ENCODE peak calls at places on chromosomes 4 and X, in nine cellular contexts. One of them, this sample, is unnamed.

GRCh38 chr4:1564535-1565375 is 119.4 kb downstream of the FAM53A start:
- DNase-seq in fibroblast of lung: no peak
- DNase-seq in OCI-LY7: no peak
- DNase-seq in stimulated activated CD4-positive, alpha-beta T cell treated with anti-CD3 and anti-CD28 coated beads, Interleukin-2, amount 100 ng/mL, for 24 hours: no peak
- DNase-seq in putamen: no peak
- DNase-seq in spleen: peak
- DNase-seq in RCC 7860: no peak
- DNase-seq in GM23248: no peak
- DNase-seq in activated CD8-positive, alpha-beta memory T cell treated with anti-CD3 and anti-CD28 coated beads, Interleukin-2, amount 50 U/mL, for 4 hours: no peak
- DNase-seq in this sample: no peak

GRCh38 chr4:114890773-114891172 is 222.6 kb downstream of the NDST4 start:
- DNase-seq in RCC 7860: no peak
- DNase-seq in OCI-LY7: no peak
- DNase-seq in putamen: no peak
- DNase-seq in fibroblast of lung: no peak
- DNase-seq in GM23248: no peak
- DNase-seq in activated CD8-positive, alpha-beta memory T cell treated with anti-CD3 and anti-CD28 coated beads, Interleukin-2, amount 50 U/mL, for 4 hours: no peak
- DNase-seq in stimulated activated CD4-positive, alpha-beta T cell treated with anti-CD3 and anti-CD28 coated beads, Interleukin-2, amount 100 ng/mL, for 24 hours: no peak
- DNase-seq in spleen: no peak
- DNase-seq in this sample: no peak

GRCh38 chr4:140706276-140706625 is 49.9 kb downstream of the TBC1D9 start:
- DNase-seq in putamen: no peak
- DNase-seq in OCI-LY7: no peak
- DNase-seq in fibroblast of lung: no peak
- DNase-seq in spleen: no peak
- DNase-seq in GM23248: no peak
- DNase-seq in stimulated activated CD4-positive, alpha-beta T cell treated with anti-CD3 and anti-CD28 coated beads, Interleukin-2, amount 100 ng/mL, for 24 hours: no peak
- DNase-seq in RCC 7860: no peak
- DNase-seq in activated CD8-positive, alpha-beta memory T cell treated with anti-CD3 and anti-CD28 coated beads, Interleukin-2, amount 50 U/mL, for 4 hours: no peak
- DNase-seq in this sample: no peak

GRCh38 chr4:5192271-5192670 is 141.0 kb downstream of the STK32B start:
- DNase-seq in GM23248: no peak
- DNase-seq in OCI-LY7: no peak
- DNase-seq in activated CD8-positive, alpha-beta memory T cell treated with anti-CD3 and anti-CD28 coated beads, Interleukin-2, amount 50 U/mL, for 4 hours: no peak
- DNase-seq in putamen: no peak
- DNase-seq in spleen: no peak
- DNase-seq in RCC 7860: no peak
- DNase-seq in fibroblast of lung: no peak
- DNase-seq in stimulated activated CD4-positive, alpha-beta T cell treated with anti-CD3 and anti-CD28 coated beads, Interleukin-2, amount 100 ng/mL, for 24 hours: no peak
- DNase-seq in this sample: no peak

GRCh38 chr4:74583066-74583700 is 138.2 kb downstream of the AREG start:
- DNase-seq in fibroblast of lung: peak
- DNase-seq in GM23248: peak
- DNase-seq in putamen: no peak
- DNase-seq in activated CD8-positive, alpha-beta memory T cell treated with anti-CD3 and anti-CD28 coated beads, Interleukin-2, amount 50 U/mL, for 4 hours: no peak
- DNase-seq in spleen: no peak
- DNase-seq in RCC 7860: no peak
- DNase-seq in stimulated activated CD4-positive, alpha-beta T cell treated with anti-CD3 and anti-CD28 coated beads, Interleukin-2, amount 100 ng/mL, for 24 hours: no peak
- DNase-seq in OCI-LY7: no peak
- DNase-seq in this sample: no peak

GRCh38 chrX:74603040-74603439 is 11.4 kb downstream of the RLIM start:
- DNase-seq in putamen: no peak
- DNase-seq in OCI-LY7: no peak
- DNase-seq in RCC 7860: no peak
- DNase-seq in GM23248: no peak
- DNase-seq in activated CD8-positive, alpha-beta memory T cell treated with anti-CD3 and anti-CD28 coated beads, Interleukin-2, amount 50 U/mL, for 4 hours: no peak
- DNase-seq in stimulated activated CD4-positive, alpha-beta T cell treated with anti-CD3 and anti-CD28 coated beads, Interleukin-2, amount 100 ng/mL, for 24 hours: no peak
- DNase-seq in fibroblast of lung: no peak
- DNase-seq in spleen: no peak
- DNase-seq in this sample: no peak

GRCh38 chrX:47707031-47707780 is 48.2 kb upstream of the UXT start:
- DNase-seq in spleen: no peak
- DNase-seq in activated CD8-positive, alpha-beta memory T cell treated with anti-CD3 and anti-CD28 coated beads, Interleukin-2, amount 50 U/mL, for 4 hours: no peak
- DNase-seq in putamen: no peak
- DNase-seq in RCC 7860: no peak
- DNase-seq in GM23248: peak
- DNase-seq in stimulated activated CD4-positive, alpha-beta T cell treated with anti-CD3 and anti-CD28 coated beads, Interleukin-2, amount 100 ng/mL, for 24 hours: no peak
- DNase-seq in OCI-LY7: no peak
- DNase-seq in fibroblast of lung: no peak
- DNase-seq in this sample: no peak

GRCh38 chrX:43474321-43474720 is 181.8 kb upstream of the MAOA start:
- DNase-seq in RCC 7860: peak
- DNase-seq in activated CD8-positive, alpha-beta memory T cell treated with anti-CD3 and anti-CD28 coated beads, Interleukin-2, amount 50 U/mL, for 4 hours: no peak
- DNase-seq in spleen: no peak
- DNase-seq in fibroblast of lung: no peak
- DNase-seq in GM23248: no peak
- DNase-seq in putamen: no peak
- DNase-seq in OCI-LY7: no peak
- DNase-seq in stimulated activated CD4-positive, alpha-beta T cell treated with anti-CD3 and anti-CD28 coated beads, Interleukin-2, amount 100 ng/mL, for 24 hours: no peak
- DNase-seq in this sample: no peak

GRCh38 chr4:56641494-56642051 is 39.5 kb downstream of the HOPX start:
- DNase-seq in putamen: peak
- DNase-seq in activated CD8-positive, alpha-beta memory T cell treated with anti-CD3 and anti-CD28 coated beads, Interleukin-2, amount 50 U/mL, for 4 hours: no peak
- DNase-seq in OCI-LY7: no peak
- DNase-seq in fibroblast of lung: peak
- DNase-seq in GM23248: peak
- DNase-seq in stimulated activated CD4-positive, alpha-beta T cell treated with anti-CD3 and anti-CD28 coated beads, Interleukin-2, amount 100 ng/mL, for 24 hours: no peak
- DNase-seq in spleen: no peak
- DNase-seq in RCC 7860: peak
- DNase-seq in this sample: peak

GRCh38 chr4:13777341-13777740 is 149.8 kb upstream of the BOD1L1 start:
- DNase-seq in RCC 7860: no peak
- DNase-seq in stimulated activated CD4-positive, alpha-beta T cell treated with anti-CD3 and anti-CD28 coated beads, Interleukin-2, amount 100 ng/mL, for 24 hours: no peak
- DNase-seq in GM23248: no peak
- DNase-seq in spleen: no peak
- DNase-seq in fibroblast of lung: no peak
- DNase-seq in putamen: no peak
- DNase-seq in activated CD8-positive, alpha-beta memory T cell treated with anti-CD3 and anti-CD28 coated beads, Interleukin-2, amount 50 U/mL, for 4 hours: no peak
- DNase-seq in OCI-LY7: no peak
- DNase-seq in this sample: no peak

GRCh38 chrX:38006283-38006682 is at the start of gene SYTL5:
- DNase-seq in OCI-LY7: no peak
- DNase-seq in activated CD8-positive, alpha-beta memory T cell treated with anti-CD3 and anti-CD28 coated beads, Interleukin-2, amount 50 U/mL, for 4 hours: no peak
- DNase-seq in fibroblast of lung: peak
- DNase-seq in spleen: no peak
- DNase-seq in RCC 7860: no peak
- DNase-seq in stimulated activated CD4-positive, alpha-beta T cell treated with anti-CD3 and anti-CD28 coated beads, Interleukin-2, amount 100 ng/mL, for 24 hours: no peak
- DNase-seq in putamen: no peak
- DNase-seq in GM23248: no peak
- DNase-seq in this sample: no peak

GRCh38 chrX:118974088-118974907 is at the start of gene LONRF3:
- DNase-seq in fibroblast of lung: peak
- DNase-seq in stimulated activated CD4-positive, alpha-beta T cell treated with anti-CD3 and anti-CD28 coated beads, Interleukin-2, amount 100 ng/mL, for 24 hours: peak
- DNase-seq in RCC 7860: no peak
- DNase-seq in GM23248: peak
- DNase-seq in OCI-LY7: peak
- DNase-seq in putamen: peak
- DNase-seq in activated CD8-positive, alpha-beta memory T cell treated with anti-CD3 and anti-CD28 coated beads, Interleukin-2, amount 50 U/mL, for 4 hours: peak
- DNase-seq in spleen: peak
- DNase-seq in this sample: no peak

GRCh38 chr4:2288051-2288541 is 26.2 kb upstream of the MXD4 start:
- DNase-seq in activated CD8-positive, alpha-beta memory T cell treated with anti-CD3 and anti-CD28 coated beads, Interleukin-2, amount 50 U/mL, for 4 hours: peak
- DNase-seq in spleen: peak
- DNase-seq in RCC 7860: no peak
- DNase-seq in putamen: no peak
- DNase-seq in fibroblast of lung: no peak
- DNase-seq in OCI-LY7: no peak
- DNase-seq in GM23248: no peak
- DNase-seq in stimulated activated CD4-positive, alpha-beta T cell treated with anti-CD3 and anti-CD28 coated beads, Interleukin-2, amount 100 ng/mL, for 24 hours: no peak
- DNase-seq in this sample: no peak

GRCh38 chrX:39725928-39726619 is 371.7 kb downstream of the BCOR start:
- DNase-seq in activated CD8-positive, alpha-beta memory T cell treated with anti-CD3 and anti-CD28 coated beads, Interleukin-2, amount 50 U/mL, for 4 hours: no peak
- DNase-seq in fibroblast of lung: peak
- DNase-seq in OCI-LY7: no peak
- DNase-seq in GM23248: peak
- DNase-seq in spleen: no peak
- DNase-seq in stimulated activated CD4-positive, alpha-beta T cell treated with anti-CD3 and anti-CD28 coated beads, Interleukin-2, amount 100 ng/mL, for 24 hours: no peak
- DNase-seq in RCC 7860: peak
- DNase-seq in putamen: no peak
- DNase-seq in this sample: no peak

GRCh38 chrX:123884809-123885408 is 25.1 kb downstream of the XIAP start:
- DNase-seq in putamen: no peak
- DNase-seq in GM23248: peak
- DNase-seq in stimulated activated CD4-positive, alpha-beta T cell treated with anti-CD3 and anti-CD28 coated beads, Interleukin-2, amount 100 ng/mL, for 24 hours: no peak
- DNase-seq in activated CD8-positive, alpha-beta memory T cell treated with anti-CD3 and anti-CD28 coated beads, Interleukin-2, amount 50 U/mL, for 4 hours: peak
- DNase-seq in RCC 7860: peak
- DNase-seq in spleen: no peak
- DNase-seq in OCI-LY7: peak
- DNase-seq in fibroblast of lung: peak
- DNase-seq in this sample: no peak

GRCh38 chr4:81491943-81492342 is 20.2 kb upstream of the RASGEF1B start:
- DNase-seq in GM23248: no peak
- DNase-seq in putamen: no peak
- DNase-seq in RCC 7860: peak
- DNase-seq in fibroblast of lung: no peak
- DNase-seq in spleen: no peak
- DNase-seq in activated CD8-positive, alpha-beta memory T cell treated with anti-CD3 and anti-CD28 coated beads, Interleukin-2, amount 50 U/mL, for 4 hours: no peak
- DNase-seq in OCI-LY7: peak
- DNase-seq in stimulated activated CD4-positive, alpha-beta T cell treated with anti-CD3 and anti-CD28 coated beads, Interleukin-2, amount 100 ng/mL, for 24 hours: no peak
- DNase-seq in this sample: no peak

GRCh38 chr4:122827258-122827887 is 742 bp downstream of the FGF2 start:
- DNase-seq in spleen: peak
- DNase-seq in fibroblast of lung: peak
- DNase-seq in RCC 7860: peak
- DNase-seq in activated CD8-positive, alpha-beta memory T cell treated with anti-CD3 and anti-CD28 coated beads, Interleukin-2, amount 50 U/mL, for 4 hours: no peak
- DNase-seq in OCI-LY7: peak
- DNase-seq in GM23248: peak
- DNase-seq in putamen: no peak
- DNase-seq in stimulated activated CD4-positive, alpha-beta T cell treated with anti-CD3 and anti-CD28 coated beads, Interleukin-2, amount 100 ng/mL, for 24 hours: peak
- DNase-seq in this sample: no peak

GRCh38 chrX:43688586-43688985 is 32.5 kb downstream of the MAOA start:
- DNase-seq in stimulated activated CD4-positive, alpha-beta T cell treated with anti-CD3 and anti-CD28 coated beads, Interleukin-2, amount 100 ng/mL, for 24 hours: no peak
- DNase-seq in spleen: no peak
- DNase-seq in OCI-LY7: no peak
- DNase-seq in activated CD8-positive, alpha-beta memory T cell treated with anti-CD3 and anti-CD28 coated beads, Interleukin-2, amount 50 U/mL, for 4 hours: no peak
- DNase-seq in RCC 7860: no peak
- DNase-seq in fibroblast of lung: no peak
- DNase-seq in GM23248: no peak
- DNase-seq in putamen: no peak
- DNase-seq in this sample: no peak

GRCh38 chrX:36963069-36963808 is 44.9 kb upstream of the FAM47C start:
- DNase-seq in spleen: no peak
- DNase-seq in stimulated activated CD4-positive, alpha-beta T cell treated with anti-CD3 and anti-CD28 coated beads, Interleukin-2, amount 100 ng/mL, for 24 hours: no peak
- DNase-seq in activated CD8-positive, alpha-beta memory T cell treated with anti-CD3 and anti-CD28 coated beads, Interleukin-2, amount 50 U/mL, for 4 hours: no peak
- DNase-seq in OCI-LY7: no peak
- DNase-seq in RCC 7860: no peak
- DNase-seq in fibroblast of lung: no peak
- DNase-seq in putamen: no peak
- DNase-seq in GM23248: no peak
- DNase-seq in this sample: no peak

GRCh38 chr4:104064650-104065577 is 345.1 kb upstream of the TACR3 start:
- DNase-seq in putamen: peak
- DNase-seq in OCI-LY7: peak
- DNase-seq in spleen: no peak
- DNase-seq in fibroblast of lung: peak
- DNase-seq in activated CD8-positive, alpha-beta memory T cell treated with anti-CD3 and anti-CD28 coated beads, Interleukin-2, amount 50 U/mL, for 4 hours: no peak
- DNase-seq in GM23248: peak
- DNase-seq in RCC 7860: no peak
- DNase-seq in stimulated activated CD4-positive, alpha-beta T cell treated with anti-CD3 and anti-CD28 coated beads, Interleukin-2, amount 100 ng/mL, for 24 hours: peak
- DNase-seq in this sample: no peak

GRCh38 chr4:168900080-168900479 is 110.0 kb downstream of the CBR4 start:
- DNase-seq in GM23248: peak
- DNase-seq in RCC 7860: no peak
- DNase-seq in putamen: no peak
- DNase-seq in OCI-LY7: no peak
- DNase-seq in spleen: no peak
- DNase-seq in fibroblast of lung: no peak
- DNase-seq in activated CD8-positive, alpha-beta memory T cell treated with anti-CD3 and anti-CD28 coated beads, Interleukin-2, amount 50 U/mL, for 4 hours: no peak
- DNase-seq in stimulated activated CD4-positive, alpha-beta T cell treated with anti-CD3 and anti-CD28 coated beads, Interleukin-2, amount 100 ng/mL, for 24 hours: no peak
- DNase-seq in this sample: no peak

GRCh38 chrX:1239681-1240142 is 27.3 kb upstream of the CRLF2 start:
- DNase-seq in fibroblast of lung: no peak
- DNase-seq in OCI-LY7: no peak
- DNase-seq in activated CD8-positive, alpha-beta memory T cell treated with anti-CD3 and anti-CD28 coated beads, Interleukin-2, amount 50 U/mL, for 4 hours: peak
- DNase-seq in GM23248: no peak
- DNase-seq in RCC 7860: no peak
- DNase-seq in spleen: peak
- DNase-seq in stimulated activated CD4-positive, alpha-beta T cell treated with anti-CD3 and anti-CD28 coated beads, Interleukin-2, amount 100 ng/mL, for 24 hours: peak
- DNase-seq in putamen: peak
- DNase-seq in this sample: no peak

GRCh38 chr4:17709760-17710068 is 71.7 kb downstream of the FAM184B start:
- DNase-seq in activated CD8-positive, alpha-beta memory T cell treated with anti-CD3 and anti-CD28 coated beads, Interleukin-2, amount 50 U/mL, for 4 hours: no peak
- DNase-seq in fibroblast of lung: no peak
- DNase-seq in putamen: no peak
- DNase-seq in spleen: no peak
- DNase-seq in RCC 7860: no peak
- DNase-seq in OCI-LY7: no peak
- DNase-seq in stimulated activated CD4-positive, alpha-beta T cell treated with anti-CD3 and anti-CD28 coated beads, Interleukin-2, amount 100 ng/mL, for 24 hours: no peak
- DNase-seq in GM23248: no peak
- DNase-seq in this sample: no peak

GRCh38 chrX:11406109-11406755 is 113.0 kb downstream of the AMELX start:
- DNase-seq in GM23248: no peak
- DNase-seq in activated CD8-positive, alpha-beta memory T cell treated with anti-CD3 and anti-CD28 coated beads, Interleukin-2, amount 50 U/mL, for 4 hours: no peak
- DNase-seq in OCI-LY7: no peak
- DNase-seq in putamen: no peak
- DNase-seq in spleen: no peak
- DNase-seq in fibroblast of lung: peak
- DNase-seq in stimulated activated CD4-positive, alpha-beta T cell treated with anti-CD3 and anti-CD28 coated beads, Interleukin-2, amount 100 ng/mL, for 24 hours: no peak
- DNase-seq in RCC 7860: no peak
- DNase-seq in this sample: no peak

GRCh38 chr4:38202223-38202622 is 242.0 kb downstream of the PTTG2 start:
- DNase-seq in RCC 7860: no peak
- DNase-seq in GM23248: no peak
- DNase-seq in stimulated activated CD4-positive, alpha-beta T cell treated with anti-CD3 and anti-CD28 coated beads, Interleukin-2, amount 100 ng/mL, for 24 hours: no peak
- DNase-seq in fibroblast of lung: no peak
- DNase-seq in spleen: no peak
- DNase-seq in activated CD8-positive, alpha-beta memory T cell treated with anti-CD3 and anti-CD28 coated beads, Interleukin-2, amount 50 U/mL, for 4 hours: no peak
- DNase-seq in putamen: no peak
- DNase-seq in OCI-LY7: no peak
- DNase-seq in this sample: no peak

GRCh38 chr4:38531126-38531737 is 132.8 kb upstream of the KLF3 start:
- DNase-seq in RCC 7860: no peak
- DNase-seq in stimulated activated CD4-positive, alpha-beta T cell treated with anti-CD3 and anti-CD28 coated beads, Interleukin-2, amount 100 ng/mL, for 24 hours: no peak
- DNase-seq in spleen: no peak
- DNase-seq in putamen: no peak
- DNase-seq in GM23248: no peak
- DNase-seq in activated CD8-positive, alpha-beta memory T cell treated with anti-CD3 and anti-CD28 coated beads, Interleukin-2, amount 50 U/mL, for 4 hours: no peak
- DNase-seq in fibroblast of lung: peak
- DNase-seq in OCI-LY7: no peak
- DNase-seq in this sample: no peak

GRCh38 chrX:96619588-96619987 is 65.1 kb upstream of the DIAPH2 start:
- DNase-seq in activated CD8-positive, alpha-beta memory T cell treated with anti-CD3 and anti-CD28 coated beads, Interleukin-2, amount 50 U/mL, for 4 hours: no peak
- DNase-seq in RCC 7860: no peak
- DNase-seq in fibroblast of lung: peak
- DNase-seq in stimulated activated CD4-positive, alpha-beta T cell treated with anti-CD3 and anti-CD28 coated beads, Interleukin-2, amount 100 ng/mL, for 24 hours: no peak
- DNase-seq in putamen: no peak
- DNase-seq in spleen: no peak
- DNase-seq in OCI-LY7: no peak
- DNase-seq in GM23248: peak
- DNase-seq in this sample: no peak

GRCh38 chr4:149523039-149523438 is 292.6 kb downstream of the IQCM start:
- DNase-seq in putamen: no peak
- DNase-seq in stimulated activated CD4-positive, alpha-beta T cell treated with anti-CD3 and anti-CD28 coated beads, Interleukin-2, amount 100 ng/mL, for 24 hours: no peak
- DNase-seq in OCI-LY7: no peak
- DNase-seq in GM23248: no peak
- DNase-seq in RCC 7860: no peak
- DNase-seq in fibroblast of lung: peak
- DNase-seq in activated CD8-positive, alpha-beta memory T cell treated with anti-CD3 and anti-CD28 coated beads, Interleukin-2, amount 50 U/mL, for 4 hours: no peak
- DNase-seq in spleen: no peak
- DNase-seq in this sample: no peak

GRCh38 chrX:72269671-72270251 is 7.3 kb downstream of the RPS4X start:
- DNase-seq in RCC 7860: peak
- DNase-seq in fibroblast of lung: peak
- DNase-seq in GM23248: peak
- DNase-seq in activated CD8-positive, alpha-beta memory T cell treated with anti-CD3 and anti-CD28 coated beads, Interleukin-2, amount 50 U/mL, for 4 hours: peak
- DNase-seq in putamen: no peak
- DNase-seq in stimulated activated CD4-positive, alpha-beta T cell treated with anti-CD3 and anti-CD28 coated beads, Interleukin-2, amount 100 ng/mL, for 24 hours: peak
- DNase-seq in OCI-LY7: no peak
- DNase-seq in spleen: no peak
- DNase-seq in this sample: no peak

GRCh38 chr4:96809563-96809962 is 969.7 kb downstream of the PDHA2 start:
- DNase-seq in spleen: no peak
- DNase-seq in GM23248: no peak
- DNase-seq in activated CD8-positive, alpha-beta memory T cell treated with anti-CD3 and anti-CD28 coated beads, Interleukin-2, amount 50 U/mL, for 4 hours: no peak
- DNase-seq in stimulated activated CD4-positive, alpha-beta T cell treated with anti-CD3 and anti-CD28 coated beads, Interleukin-2, amount 100 ng/mL, for 24 hours: no peak
- DNase-seq in RCC 7860: no peak
- DNase-seq in putamen: no peak
- DNase-seq in fibroblast of lung: no peak
- DNase-seq in OCI-LY7: no peak
- DNase-seq in this sample: no peak

GRCh38 chr4:139171878-139172691 is 4.9 kb downstream of the ELF2 start:
- DNase-seq in OCI-LY7: no peak
- DNase-seq in putamen: no peak
- DNase-seq in RCC 7860: peak
- DNase-seq in activated CD8-positive, alpha-beta memory T cell treated with anti-CD3 and anti-CD28 coated beads, Interleukin-2, amount 50 U/mL, for 4 hours: no peak
- DNase-seq in GM23248: peak
- DNase-seq in stimulated activated CD4-positive, alpha-beta T cell treated with anti-CD3 and anti-CD28 coated beads, Interleukin-2, amount 100 ng/mL, for 24 hours: peak
- DNase-seq in fibroblast of lung: peak
- DNase-seq in spleen: no peak
- DNase-seq in this sample: no peak

This sample was measured in kidney epithelial cell.